ENCODE peak calls at places on chromosomes 3 and 15, in ten cellular contexts. X is BJ; C is EL; E is activated T-helper 1 cell treated with anti-CD3 and anti-CD28 coated beads, Interleukin-12 subunit alpha, Interleukin-12 subunit beta, Interleukin-2, Interleukin-4 antibody, amounts not matched to agents 30 ng/mL and 10 ng/mL and 1 ng/mL, durations not matched to agents 14 hours and 24 hours and 36 hours; M is left ventricle myocardium superior; P is omental fat pad; L is ecto neural progenitor cell; U is NCI-H69; R is activated naive CD4-positive, alpha-beta T cell treated with anti-CD3 and anti-CD28 coated beads, Interleukin-2, amount 50 U/mL, for 16 hours; V is effector memory CD8-positive, alpha-beta T cell. J is an unnamed sample.

GRCh38 chr15:80072285-80072684 is 12.8 kb downstream of the ZFAND6 start:
- DNase-seq in R (no peak), P (no peak), U (peak; percentile 88), X (peak; percentile 96), V (no peak), M (no peak), C (peak; percentile 88), L (no peak), E (peak; percentile 14), J (no peak)

GRCh38 chr3:65888980-65889706 is 149.6 kb downstream of the MAGI1 start:
- DNase-seq in V (no peak), U (no peak), L (no peak), E (no peak), X (peak; percentile 92), M (no peak), R (no peak), C (peak; percentile 94), P (no peak), J (no peak)

GRCh38 chr15:25870899-25871298 is 7.8 kb upstream of the ATP10A start:
- DNase-seq in V (no peak), M (no peak), U (no peak), C (no peak), P (no peak), X (no peak), L (no peak), R (no peak), E (no peak), J (no peak)

GRCh38 chr3:42486814-42487569 is 15.5 kb upstream of the VIPR1 start:
- DNase-seq in E (no peak), P (no peak), X (no peak), L (no peak), C (no peak), M (no peak), V (no peak), U (no peak), R (no peak), J (peak; percentile 20)

GRCh38 chr3:176867681-176868663 is 329.3 kb downstream of the TBL1XR1 start:
- DNase-seq in R (no peak), M (no peak), V (no peak), L (no peak), E (no peak), C (no peak), X (no peak), P (no peak), U (peak; percentile 80), J (no peak)

GRCh38 chr3:54433846-54434245 is 311.5 kb downstream of the CACNA2D3 start:
- DNase-seq in C (no peak), M (no peak), P (no peak), R (no peak), L (peak; percentile 69), E (no peak), X (no peak), V (no peak), U (peak; percentile 78), J (no peak)

GRCh38 chr15:77988386-77989301 is 88.9 kb downstream of the TBC1D2B start:
- DNase-seq in P (peak; percentile 14), M (no peak), R (no peak), U (peak; percentile 14), X (no peak), E (no peak), C (no peak), L (peak; percentile 46), V (no peak), J (no peak)

GRCh38 chr3:66195347-66195783 is 25.4 kb upstream of the SLC25A26 start:
- DNase-seq in U (peak; percentile 81), X (peak; percentile 3), V (no peak), M (peak; percentile 77), R (peak; percentile 27), E (no peak), L (peak; percentile 87), C (peak; percentile 51), P (no peak), J (peak; percentile 75)

GRCh38 chr3:89617706-89618105 is 510.3 kb downstream of the EPHA3 start:
- DNase-seq in R (no peak), L (no peak), E (no peak), M (no peak), C (no peak), U (peak; percentile 67), X (no peak), V (no peak), P (no peak), J (no peak)

GRCh38 chr3:62368705-62369475 is 4.5 kb downstream of the FEZF2 start:
- DNase-seq in L (peak; percentile 72), E (no peak), P (no peak), U (no peak), M (no peak), X (no peak), C (no peak), V (no peak), R (no peak), J (no peak)

GRCh38 chr15:101255615-101256350 is 3.9 kb upstream of the CHSY1 start:
- DNase-seq in M (no peak), P (no peak), E (no peak), U (peak; percentile 83), R (no peak), L (no peak), V (no peak), C (no peak), X (no peak), J (no peak)

GRCh38 chr3:125318859-125319258 is 56.3 kb downstream of the ZNF148 start:
- DNase-seq in X (no peak), U (peak; percentile 13), L (no peak), E (no peak), C (no peak), P (no peak), V (no peak), M (no peak), R (no peak), J (no peak)

GRCh38 chr3:143244516-143245063 is 125.0 kb downstream of the CHST2 start:
- DNase-seq in R (no peak), M (no peak), C (no peak), L (no peak), P (no peak), E (no peak), V (no peak), X (no peak), U (no peak), J (no peak)

GRCh38 chr15:44193651-44194396 is 1.2 kb downstream of the FRMD5 start:
- DNase-seq in L (peak; percentile 55), P (no peak), E (no peak), V (no peak), X (no peak), M (no peak), C (peak; percentile 34), R (no peak), U (peak; percentile 89), J (no peak)

GRCh38 chr15:80823995-80824394 is 44.8 kb downstream of the CEMIP start:
- DNase-seq in X (no peak), U (peak; percentile 85), E (no peak), L (no peak), P (no peak), C (no peak), V (no peak), R (no peak), M (no peak), J (no peak)

GRCh38 chr15:68729789-68730201 is 90.9 kb downstream of the ANP32A start:
- DNase-seq in C (peak; percentile 25), X (no peak), L (no peak), R (no peak), M (peak; percentile 62), V (no peak), P (no peak), E (no peak), U (no peak), J (no peak)

GRCh38 chr3:53318522-53318921 is 28.8 kb downstream of the DCP1A start:
- DNase-seq in V (no peak), C (peak; percentile 64), X (peak; percentile 47), L (no peak), U (no peak), E (no peak), R (no peak), M (no peak), P (no peak), J (no peak)

J was measured in type B pancreatic cell.